ENCODE peak calls at places on chromosome 14, in four cellular contexts. S, F, X and G are unnamed samples.

GRCh38 chr14:53048631-53049030 is 97.8 kb upstream of the FERMT2 start:
- DNase-seq in S (no peak), F (no peak), X (no peak), G (no peak)

GRCh38 chr14:91113829-91114078 is at the start of gene DGLUCY:
- DNase-seq in S (no peak), F (no peak), X (peak), G (no peak)

GRCh38 chr14:38210168-38210567 is 2.5 kb downstream of the SSTR1 start:
- DNase-seq in S (no peak), F (no peak), X (no peak), G (no peak)

GRCh38 chr14:63893701-63894458 is 41.1 kb downstream of the SYNE2 start:
- DNase-seq in S (peak), F (no peak), X (peak), G (no peak)

GRCh38 chr14:54981698-54982097 is 45.2 kb downstream of the WDHD1 start:
- DNase-seq in S (no peak), F (no peak), X (no peak), G (no peak)

GRCh38 chr14:77853919-77854318 is 54.0 kb downstream of the ADCK1 start:
- DNase-seq in S (no peak), F (no peak), X (no peak), G (no peak)

GRCh38 chr14:94673781-94674231 is 61.6 kb downstream of the SERPINA3 start:
- DNase-seq in S (peak), F (no peak), X (no peak), G (no peak)

GRCh38 chr14:56885795-56886194 is 75.5 kb upstream of the OTX2 start:
- DNase-seq in S (no peak), F (no peak), X (no peak), G (no peak)

GRCh38 chr14:65832431-65833253 is 420.1 kb downstream of the FUT8 start:
- DNase-seq in S (no peak), F (no peak), X (no peak), G (no peak)

GRCh38 chr14:73253323-73253610 is 16.0 kb downstream of the PAPLN start:
- DNase-seq in S (no peak), F (no peak), X (no peak), G (no peak)

GRCh38 chr14:51014625-51015024 is 70.3 kb upstream of the PYGL start:
- DNase-seq in S (no peak), F (no peak), X (no peak), G (no peak)

GRCh38 chr14:85313801-85314207 is 216.1 kb upstream of the FLRT2 start:
- DNase-seq in S (no peak), F (no peak), X (no peak), G (no peak)

GRCh38 chr14:61510736-61511557 is 184.4 kb upstream of the HIF1A start:
- DNase-seq in S (no peak), F (no peak), X (no peak), G (no peak)

GRCh38 chr14:61514006-61514830 is 181.1 kb upstream of the HIF1A start:
- DNase-seq in S (no peak), F (no peak), X (no peak), G (no peak)

GRCh38 chr14:61512026-61512425 is 183.3 kb upstream of the HIF1A start:
- DNase-seq in S (no peak), F (no peak), X (no peak), G (no peak)

GRCh38 chr14:61512508-61512907 is 182.8 kb upstream of the HIF1A start:
- DNase-seq in S (no peak), F (no peak), X (no peak), G (no peak)

DNA sequence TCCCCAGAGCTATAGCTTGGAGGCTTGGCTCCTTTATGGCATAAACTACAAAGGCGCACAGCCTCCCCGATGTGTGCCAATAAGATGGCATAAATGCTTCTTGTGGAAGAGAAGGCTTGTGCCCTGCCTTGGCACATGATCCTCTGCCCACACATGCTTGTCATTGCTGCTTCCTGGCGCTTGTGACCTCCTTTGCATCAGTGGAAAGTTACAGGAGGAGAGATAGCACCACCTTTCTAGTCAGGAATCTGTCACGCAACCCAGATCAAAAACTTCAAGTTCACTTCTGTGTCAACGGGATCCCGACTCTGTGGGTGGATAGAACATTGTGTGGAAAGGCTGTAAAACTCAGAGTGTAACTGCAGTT is 183.8 kb upstream of the HIF1A start:
- DNase-seq in S (no peak), F (no peak), X (no peak), G (no peak)
- H3K27ac ChIP-seq in S (peak), F (no peak), X (peak), G (peak)

GRCh38 chr14:20799955-20800544 is 2.6 kb downstream of the RNASE1 start:
- DNase-seq in S (peak), F (no peak), X (peak), G (peak)
- H3K27ac ChIP-seq in S (no peak), F (no peak), X (peak), G (peak)

GRCh38 chr14:23308721-23309445 is 2.2 kb downstream of the BCL2L2 start:
- DNase-seq in S (no peak), F (no peak), X (no peak), G (no peak)
- H3K27ac ChIP-seq in S (no peak), F (no peak), X (peak), G (peak)

DNA sequence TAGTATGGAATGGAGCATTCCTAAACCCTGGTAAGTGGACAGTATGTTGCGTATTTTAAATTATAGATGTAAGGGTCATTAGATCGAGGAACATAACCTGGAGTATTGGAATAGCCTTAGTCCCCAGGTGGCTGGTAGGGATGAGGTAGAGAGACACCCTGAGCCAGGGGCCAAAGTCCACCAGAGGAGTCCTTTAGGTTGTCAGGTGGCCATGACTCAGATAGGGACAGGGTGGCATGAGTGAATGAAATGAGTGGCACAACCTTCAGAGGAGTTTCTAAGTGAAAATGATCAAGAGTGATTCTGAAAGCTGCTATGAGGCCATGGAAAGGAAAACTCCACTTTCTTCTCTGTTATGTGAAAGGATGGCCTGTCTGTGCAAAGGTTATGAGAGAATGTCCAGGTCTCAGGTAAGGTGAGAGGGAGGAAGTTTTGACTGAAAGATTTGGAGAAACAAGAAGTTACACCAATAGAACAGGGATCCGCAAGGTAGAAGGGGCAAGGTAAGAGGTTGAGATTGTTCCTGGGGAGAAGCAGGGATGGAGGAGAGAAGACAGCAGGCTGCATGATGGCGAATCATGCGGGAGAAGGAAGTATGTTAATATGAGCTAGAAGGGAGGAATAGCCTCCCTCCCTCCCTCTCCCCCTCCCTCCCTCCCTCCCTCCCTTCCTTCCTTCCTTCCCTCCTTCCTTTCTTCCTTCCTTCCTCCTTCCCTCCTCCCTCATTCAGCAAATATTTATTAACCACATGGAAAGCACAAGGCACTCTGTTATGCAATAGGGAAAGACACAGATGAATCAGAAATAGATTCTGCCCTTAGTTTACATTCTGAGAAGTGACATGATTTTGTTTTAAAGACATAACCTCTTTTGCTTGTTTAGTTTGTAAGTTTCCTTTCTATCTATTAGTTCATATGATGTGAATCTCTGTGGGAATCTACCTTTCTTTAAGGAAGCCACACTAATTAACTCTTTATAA is 14.0 kb upstream of the RIPK3 start:
- DNase-seq in S (no peak), F (no peak), X (no peak), G (no peak)
- H3K27ac ChIP-seq in S (no peak), F (no peak), X (no peak), G (no peak)

GRCh38 chr14:68191567-68192321 is 372.2 kb downstream of the RAD51B start:
- DNase-seq in S (no peak), F (no peak), X (peak), G (no peak)
- H3K27ac ChIP-seq in S (no peak), F (no peak), X (peak), G (peak)

DNA sequence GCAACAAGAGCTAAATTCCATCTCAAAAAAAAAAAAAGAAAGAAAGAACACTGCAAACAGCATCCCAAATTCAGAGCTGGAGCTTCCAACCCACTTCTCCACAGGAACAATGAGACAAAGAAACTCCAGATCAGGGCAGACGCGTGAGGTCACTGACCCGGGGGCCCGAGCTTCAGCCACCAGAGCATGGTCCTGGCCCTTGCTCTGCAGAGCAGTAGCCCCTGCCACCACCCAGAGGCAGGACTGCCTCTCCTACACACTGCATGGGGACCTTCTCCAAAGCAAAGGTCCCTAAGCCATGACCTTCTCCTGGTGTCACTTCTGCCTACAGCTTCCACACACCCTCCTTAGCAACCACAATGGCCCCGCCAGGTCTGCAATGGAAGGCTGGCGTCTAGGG is 53.1 kb downstream of the CCNK start:
- DNase-seq in S (no peak), F (no peak), X (no peak), G (no peak)
- H3K27ac ChIP-seq in S (no peak), F (no peak), X (peak), G (peak)

GRCh38 chr14:103593577-103593976 is 30.8 kb downstream of the COA8 start:
- DNase-seq in S (no peak), F (no peak), X (no peak), G (no peak)
- H3K27ac ChIP-seq in S (no peak), F (no peak), X (peak), G (peak)

GRCh38 chr14:58637391-58638230 is at the start of gene DACT1:
- DNase-seq in S (peak), F (peak), X (peak), G (no peak)

GRCh38 chr14:58638231-58639205 is 756 bp downstream of the DACT1 start:
- DNase-seq in S (peak), F (peak), X (peak), G (no peak)

GRCh38 chr14:58636129-58636528 is 1.6 kb upstream of the DACT1 start:
- DNase-seq in S (no peak), F (no peak), X (no peak), G (no peak)

GRCh38 chr14:58635041-58635440 is 2.7 kb upstream of the DACT1 start:
- DNase-seq in S (no peak), F (no peak), X (no peak), G (no peak)

DNA sequence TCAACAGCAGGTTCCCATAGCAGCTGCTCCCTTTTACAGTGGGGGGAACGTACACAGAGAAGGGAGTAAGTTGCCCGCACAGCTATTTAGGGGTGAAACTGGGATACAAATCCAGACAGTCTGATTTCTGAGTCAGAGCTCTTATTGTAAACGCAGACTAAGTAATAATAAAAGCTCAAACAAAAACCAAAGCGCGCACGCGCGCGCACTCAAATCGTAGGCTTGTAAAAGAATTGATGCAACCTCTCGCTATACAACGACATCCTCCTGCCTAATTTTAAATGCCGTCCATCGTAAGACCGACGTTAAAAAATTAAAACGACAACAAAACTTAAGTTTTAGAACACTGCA is 747 bp upstream of the DACT1 start:
- DNase-seq in S (peak), F (no peak), X (peak), G (no peak)
- H3K27ac ChIP-seq in S (peak), F (no peak), X (peak), G (peak)